ENCODE peak calls at places on chromosomes 2 and 18, in four cellular contexts. One of them, this sample, is unnamed.

GRCh38 chr18:25830787-25831186 is 259.6 kb downstream of the SS18 start:
- DNase-seq in caudate nucleus: no peak
- DNase-seq in stomach: peak
- DNase-seq in CD8-positive, alpha-beta T cell: no peak
- DNase-seq in this sample: no peak

GRCh38 chr2:156319811-156320490 is 12.6 kb downstream of the NR4A2 start:
- DNase-seq in caudate nucleus: no peak
- DNase-seq in CD8-positive, alpha-beta T cell: no peak
- DNase-seq in stomach: peak
- DNase-seq in this sample: no peak

GRCh38 chr2:231612199-231613053 is 19.8 kb downstream of the TEX44 start:
- DNase-seq in stomach: peak
- DNase-seq in CD8-positive, alpha-beta T cell: peak
- DNase-seq in caudate nucleus: peak
- DNase-seq in this sample: peak

GRCh38 chr2:233075141-233075965 is 15.2 kb downstream of the INPP5D start:
- DNase-seq in stomach: peak
- DNase-seq in CD8-positive, alpha-beta T cell: no peak
- DNase-seq in caudate nucleus: no peak
- DNase-seq in this sample: no peak

GRCh38 chr2:55033076-55033742 is 17.0 kb downstream of the RTN4 start:
- DNase-seq in caudate nucleus: no peak
- DNase-seq in CD8-positive, alpha-beta T cell: no peak
- DNase-seq in stomach: no peak
- DNase-seq in this sample: peak

GRCh38 chr2:202790676-202791075 is 80.9 kb downstream of the ICA1L start:
- DNase-seq in CD8-positive, alpha-beta T cell: no peak
- DNase-seq in caudate nucleus: no peak
- DNase-seq in stomach: no peak
- DNase-seq in this sample: no peak

GRCh38 chr2:74205586-74205985 is 7.2 kb downstream of the MTHFD2 start:
- DNase-seq in caudate nucleus: no peak
- DNase-seq in stomach: peak
- DNase-seq in CD8-positive, alpha-beta T cell: peak
- DNase-seq in this sample: no peak

GRCh38 chr2:127219716-127220090 is 396 bp downstream of the CYP27C1 start:
- DNase-seq in caudate nucleus: no peak
- DNase-seq in CD8-positive, alpha-beta T cell: no peak
- DNase-seq in stomach: no peak
- DNase-seq in this sample: no peak

GRCh38 chr2:101152195-101153076 is 1.3 kb upstream of the TBC1D8 start:
- DNase-seq in stomach: peak
- DNase-seq in CD8-positive, alpha-beta T cell: no peak
- DNase-seq in caudate nucleus: no peak
- DNase-seq in this sample: peak

GRCh38 chr18:21831413-21831831 is 90.8 kb downstream of the MIB1 start:
- DNase-seq in CD8-positive, alpha-beta T cell: no peak
- DNase-seq in caudate nucleus: no peak
- DNase-seq in stomach: no peak
- DNase-seq in this sample: no peak

GRCh38 chr2:28610583-28611201 is 114.8 kb downstream of the PLB1 start:
- DNase-seq in caudate nucleus: no peak
- DNase-seq in stomach: peak
- DNase-seq in CD8-positive, alpha-beta T cell: peak
- DNase-seq in this sample: no peak

GRCh38 chr2:180871649-180872048 is 108.8 kb upstream of the UBE2E3 start:
- DNase-seq in stomach: no peak
- DNase-seq in caudate nucleus: no peak
- DNase-seq in CD8-positive, alpha-beta T cell: no peak
- DNase-seq in this sample: no peak

GRCh38 chr2:30675758-30676157 is 131.5 kb downstream of the CAPN13 start:
- DNase-seq in stomach: no peak
- DNase-seq in CD8-positive, alpha-beta T cell: no peak
- DNase-seq in caudate nucleus: no peak
- DNase-seq in this sample: no peak

GRCh38 chr2:239829326-239829725 is 195.8 kb downstream of the NDUFA10 start:
- DNase-seq in stomach: peak
- DNase-seq in CD8-positive, alpha-beta T cell: no peak
- DNase-seq in caudate nucleus: no peak
- DNase-seq in this sample: no peak

GRCh38 chr2:161283926-161284325 is 24.3 kb upstream of the PSMD14 start:
- DNase-seq in CD8-positive, alpha-beta T cell: no peak
- DNase-seq in stomach: no peak
- DNase-seq in caudate nucleus: no peak
- DNase-seq in this sample: no peak

GRCh38 chr2:4516362-4516761 is 813.0 kb downstream of the DCDC2C start:
- DNase-seq in stomach: no peak
- DNase-seq in CD8-positive, alpha-beta T cell: no peak
- DNase-seq in caudate nucleus: no peak
- DNase-seq in this sample: no peak

GRCh38 chr2:218858671-218859555 is 692 bp upstream of the WNT6 start:
- DNase-seq in CD8-positive, alpha-beta T cell: no peak
- DNase-seq in stomach: no peak
- DNase-seq in caudate nucleus: no peak
- DNase-seq in this sample: no peak

GRCh38 chr2:17430326-17430725 is 87.9 kb downstream of the RAD51AP2 start:
- DNase-seq in caudate nucleus: no peak
- DNase-seq in CD8-positive, alpha-beta T cell: no peak
- DNase-seq in stomach: no peak
- DNase-seq in this sample: no peak

GRCh38 chr2:145190031-145190703 is 670.2 kb upstream of the ZEB2 start:
- DNase-seq in caudate nucleus: no peak
- DNase-seq in CD8-positive, alpha-beta T cell: no peak
- DNase-seq in stomach: no peak
- DNase-seq in this sample: no peak

GRCh38 chr2:29012211-29012681 is 31.1 kb downstream of the TOGARAM2 start:
- DNase-seq in CD8-positive, alpha-beta T cell: peak
- DNase-seq in stomach: peak
- DNase-seq in caudate nucleus: no peak
- DNase-seq in this sample: peak

GRCh38 chr2:239313251-239313650 is 87.6 kb downstream of the HDAC4 start:
- DNase-seq in caudate nucleus: no peak
- DNase-seq in stomach: peak
- DNase-seq in CD8-positive, alpha-beta T cell: peak
- DNase-seq in this sample: no peak

GRCh38 chr18:24875761-24876160 is 415.3 kb downstream of the HRH4 start:
- DNase-seq in CD8-positive, alpha-beta T cell: no peak
- DNase-seq in caudate nucleus: no peak
- DNase-seq in stomach: no peak
- DNase-seq in this sample: no peak

GRCh38 chr2:110677080-110677479 is 783 bp downstream of the BUB1 start:
- DNase-seq in stomach: no peak
- DNase-seq in caudate nucleus: no peak
- DNase-seq in CD8-positive, alpha-beta T cell: no peak
- DNase-seq in this sample: no peak

GRCh38 chr2:68125821-68126220 is 31.9 kb upstream of the PNO1 start:
- DNase-seq in stomach: no peak
- DNase-seq in CD8-positive, alpha-beta T cell: no peak
- DNase-seq in caudate nucleus: no peak
- DNase-seq in this sample: no peak

GRCh38 chr18:74562080-74562725 is 27.9 kb downstream of the CNDP1 start:
- DNase-seq in CD8-positive, alpha-beta T cell: no peak
- DNase-seq in stomach: no peak
- DNase-seq in caudate nucleus: no peak
- DNase-seq in this sample: no peak

GRCh38 chr2:239952251-239952650 is 72.9 kb downstream of the NDUFA10 start:
- DNase-seq in CD8-positive, alpha-beta T cell: no peak
- DNase-seq in stomach: no peak
- DNase-seq in caudate nucleus: no peak
- DNase-seq in this sample: no peak

GRCh38 chr2:213306320-213306942 is 22.2 kb downstream of the SPAG16 start:
- DNase-seq in CD8-positive, alpha-beta T cell: no peak
- DNase-seq in caudate nucleus: no peak
- DNase-seq in stomach: peak
- DNase-seq in this sample: no peak

GRCh38 chr2:102268529-102269524 is 42.5 kb upstream of the IL1RL1 start:
- DNase-seq in stomach: no peak
- DNase-seq in caudate nucleus: no peak
- DNase-seq in CD8-positive, alpha-beta T cell: no peak
- DNase-seq in this sample: no peak

GRCh38 chr2:210099940-210100339 is 71.3 kb downstream of the KANSL1L start:
- DNase-seq in stomach: no peak
- DNase-seq in caudate nucleus: no peak
- DNase-seq in CD8-positive, alpha-beta T cell: no peak
- DNase-seq in this sample: no peak

GRCh38 chr2:118246726-118247125 is 158.5 kb downstream of the INSIG2 start:
- DNase-seq in caudate nucleus: no peak
- DNase-seq in stomach: no peak
- DNase-seq in CD8-positive, alpha-beta T cell: no peak
- DNase-seq in this sample: no peak

GRCh38 chr2:10057231-10058107 is 14.1 kb downstream of the KLF11 start:
- DNase-seq in caudate nucleus: no peak
- DNase-seq in CD8-positive, alpha-beta T cell: no peak
- DNase-seq in stomach: peak
- DNase-seq in this sample: no peak

GRCh38 chr2:66772618-66773017 is 337.7 kb downstream of the MEIS1 start:
- DNase-seq in stomach: no peak
- DNase-seq in CD8-positive, alpha-beta T cell: no peak
- DNase-seq in caudate nucleus: no peak
- DNase-seq in this sample: no peak

GRCh38 chr2:157733263-157733662 is 104.6 kb upstream of the ACVR1C start:
- DNase-seq in stomach: no peak
- DNase-seq in CD8-positive, alpha-beta T cell: no peak
- DNase-seq in caudate nucleus: no peak
- DNase-seq in this sample: no peak

GRCh38 chr2:43459455-43459854 is 136.4 kb downstream of the THADA start:
- DNase-seq in stomach: no peak
- DNase-seq in CD8-positive, alpha-beta T cell: no peak
- DNase-seq in caudate nucleus: no peak
- DNase-seq in this sample: no peak

GRCh38 chr2:237432484-237433092 is 18.6 kb upstream of the COL6A3 start:
- DNase-seq in caudate nucleus: no peak
- DNase-seq in stomach: no peak
- DNase-seq in CD8-positive, alpha-beta T cell: peak
- DNase-seq in this sample: no peak

GRCh38 chr18:6624271-6624670 is 105.2 kb upstream of the ARHGAP28 start:
- DNase-seq in caudate nucleus: no peak
- DNase-seq in stomach: no peak
- DNase-seq in CD8-positive, alpha-beta T cell: no peak
- DNase-seq in this sample: no peak

GRCh38 chr2:47620717-47621437 is 162.1 kb upstream of the MSH6 start:
- DNase-seq in caudate nucleus: no peak
- DNase-seq in CD8-positive, alpha-beta T cell: no peak
- DNase-seq in stomach: no peak
- DNase-seq in this sample: no peak

GRCh38 chr18:56903686-56904085 is 243.2 kb upstream of the BOD1L2 start:
- DNase-seq in caudate nucleus: no peak
- DNase-seq in stomach: no peak
- DNase-seq in CD8-positive, alpha-beta T cell: no peak
- DNase-seq in this sample: no peak